ENCODE peak calls at places on chromosomes 1 and 21, in ten cellular contexts. U is lung microvascular endothelial cell; X is stimulated activated CD4-positive, alpha-beta T cell treated with anti-CD3 and anti-CD28 coated beads, Interleukin-1b, Interleukin-23, amount 100 ng/mL, for 4 hours; N is caudate nucleus; C is fibroblast of the aortic adventitia; F is HL-60; J is activated T-cell treated with anti-CD3 and anti-CD28 coated beads, Interleukin-2, amount 50 U/mL, for 24 hours; A is KBM-7; E is ureter; G is D721Med. P is an unnamed sample.

GRCh38 chr21:25857308-25858099 is 122.7 kb downstream of the GABPA start:
- DNase-seq in N (no peak), G (no peak), F (no peak), A (no peak), E (peak; percentile 57), U (no peak), J (no peak), X (no peak), C (peak; percentile 24), P (no peak)

GRCh38 chr1:247118946-247119446 is 14.8 kb upstream of the ZNF669 start:
- DNase-seq in F (peak; percentile 13), U (peak; percentile 12), X (no peak), A (peak; percentile 71), G (no peak), C (peak; percentile 18), E (no peak), J (peak; percentile 41), N (no peak), P (peak; percentile 33)

GRCh38 chr1:153818876-153819275 is 43.7 kb downstream of the SLC27A3 start:
- DNase-seq in U (no peak), N (no peak), A (no peak), F (no peak), C (no peak), G (no peak), J (no peak), E (no peak), X (no peak), P (no peak)

GRCh38 chr21:43864313-43864805 is 664 bp upstream of the AGPAT3 start:
- DNase-seq in F (peak; percentile 31), E (no peak), X (peak; percentile 39), N (no peak), U (peak; percentile 23), J (peak; percentile 76), G (no peak), A (peak; percentile 51), C (peak; percentile 22), P (no peak)

GRCh38 chr1:89523597-89524368 is 846 bp upstream of the LRRC8B start:
- DNase-seq in C (peak; percentile 10), N (no peak), F (peak; percentile 66), X (no peak), G (peak; percentile 62), E (peak; percentile 45), A (peak; percentile 86), J (no peak), U (no peak), P (no peak)

GRCh38 chr1:225454733-225455132 is 26.9 kb upstream of the LBR start:
- DNase-seq in U (peak; percentile 88), G (no peak), F (peak; percentile 41), X (peak; percentile 61), J (peak; percentile 80), C (peak; percentile 72), N (no peak), E (no peak), A (no peak), P (peak; percentile 85)

GRCh38 chr1:111139234-111139955 is 498 bp downstream of the DRAM2 start:
- DNase-seq in U (peak; percentile 66), C (peak; percentile 48), E (peak; percentile 55), A (peak; percentile 80), X (peak; percentile 1), J (no peak), G (no peak), F (peak; percentile 66), N (no peak), P (peak; percentile 64)

GRCh38 chr1:11730429-11730861 is 5.5 kb upstream of the AGTRAP start:
- DNase-seq in U (peak; percentile 57), A (peak; percentile 84), C (peak; percentile 17), E (no peak), N (no peak), G (no peak), F (peak; percentile 95), J (peak; percentile 41), X (no peak), P (peak; percentile 64)

GRCh38 chr1:224223819-224224714 is 41.0 kb downstream of the DEGS1 start:
- DNase-seq in J (no peak), U (peak; percentile 92), N (no peak), E (no peak), G (no peak), X (no peak), A (no peak), F (no peak), C (peak; percentile 80), P (peak; percentile 95)

GRCh38 chr1:225464851-225465792 is 37.3 kb upstream of the LBR start:
- DNase-seq in C (no peak), J (peak; percentile 29), U (no peak), E (no peak), N (no peak), F (no peak), A (no peak), X (no peak), G (no peak), P (no peak)

GRCh38 chr1:212667223-212668139 is 32.2 kb downstream of the BATF3 start:
- DNase-seq in A (no peak), C (peak; percentile 94), J (no peak), E (no peak), G (no peak), X (no peak), F (no peak), N (no peak), U (peak; percentile 98), P (peak; percentile 91)

GRCh38 chr1:231625975-231626534 is 535 bp upstream of the DISC1 start:
- DNase-seq in C (no peak), J (no peak), U (no peak), A (no peak), N (no peak), F (no peak), G (no peak), X (no peak), E (no peak), P (no peak)

GRCh38 chr1:15953791-15954201 is 22.1 kb downstream of the ZBTB17 start:
- DNase-seq in X (no peak), U (peak; percentile 53), C (peak; percentile 16), J (no peak), F (no peak), N (no peak), A (peak; percentile 31), G (no peak), E (no peak), P (no peak)

GRCh38 chr1:151720974-151721787 is at the start of gene RIIAD1:
- DNase-seq in F (no peak), A (no peak), G (peak; percentile 98), J (peak; percentile 69), C (peak; percentile 8), U (peak; percentile 25), E (no peak), X (peak; percentile 39), N (no peak), P (no peak)

P was measured in amniotic epithelial cell.